ENCODE peak calls at places on chromosomes 3 and 15, in four cellular contexts. N is stimulated activated CD4-positive, alpha-beta T cell treated with anti-CD3 and anti-CD28 coated beads, Interleukin-4, amount 100 ng/mL, for 24 hours; S is stimulated activated naive B cell treated with anti-CD40 and anti-IgM and Interleukin-4, amounts not matched to agents 10 μg/mL and 1 μg/mL and 100 μg/mL, for 72 hours; B is pulmonary artery endothelial cell. C is an unnamed sample.

GRCh38 chr3:55690746-55691540 is 203.8 kb upstream of the WNT5A start:
- DNase-seq in N (no peak), S (no peak), B (no peak), C (peak; percentile 64)

GRCh38 chr3:12194669-12195161 is 36.0 kb upstream of the TIMP4 start:
- DNase-seq in N (peak; percentile 39), S (no peak), B (no peak), C (peak; percentile 27)

GRCh38 chr3:14847613-14848541 is 29.1 kb downstream of the FGD5 start:
- DNase-seq in N (no peak), S (no peak), B (no peak), C (peak; percentile 60)

GRCh38 chr3:11570789-11571495 is 72.8 kb downstream of the VGLL4 start:
- DNase-seq in N (no peak), S (no peak), B (no peak), C (no peak)

GRCh38 chr15:89664951-89665350 is 9.7 kb upstream of the KIF7 start:
- DNase-seq in N (no peak), S (no peak), B (no peak), C (no peak)

GRCh38 chr3:155387571-155387970 is 94.1 kb upstream of the STRIT1 start:
- DNase-seq in N (no peak), S (no peak), B (no peak), C (no peak)

GRCh38 chr3:26193558-26193957 is 403.7 kb downstream of the OXSM start:
- DNase-seq in N (no peak), S (no peak), B (no peak), C (no peak)

GRCh38 chr3:187044871-187045552 is 94.3 kb downstream of the RPL39L start:
- DNase-seq in N (no peak), S (no peak), B (peak; percentile 63), C (no peak)

GRCh38 chr3:191721390-191721801 is 260.4 kb downstream of the PYDC2 start:
- DNase-seq in N (no peak), S (no peak), B (peak; percentile 15), C (no peak)

GRCh38 chr3:32531010-32531647 is 28.5 kb upstream of the CMTM6 start:
- DNase-seq in N (no peak), S (no peak), B (no peak), C (no peak)

GRCh38 chr15:63475670-63476069 is 28.7 kb upstream of the USP3 start:
- DNase-seq in N (no peak), S (no peak), B (no peak), C (no peak)

GRCh38 chr3:118889691-118890090 is 145.0 kb downstream of the IGSF11 start:
- DNase-seq in N (no peak), S (no peak), B (no peak), C (no peak)

GRCh38 chr3:195823286-195823685 is 11.6 kb upstream of the MUC4 start:
- DNase-seq in N (no peak), S (no peak), B (no peak), C (no peak)

GRCh38 chr3:156418428-156418827 is 136.5 kb downstream of the SSR3 start:
- DNase-seq in N (no peak), S (no peak), B (no peak), C (no peak)

GRCh38 chr3:4736284-4736861 is 242.9 kb upstream of the BHLHE40 start:
- DNase-seq in N (no peak), S (no peak), B (peak; percentile 81), C (peak; percentile 96)

GRCh38 chr3:134132961-134133360 is 103.2 kb upstream of the SLCO2A1 start:
- DNase-seq in N (no peak), S (no peak), B (no peak), C (no peak)

GRCh38 chr3:66338927-66339326 is 118.1 kb downstream of the SLC25A26 start:
- DNase-seq in N (no peak), S (no peak), B (peak; percentile 30), C (no peak)

GRCh38 chr15:73323956-73324355 is 44.8 kb downstream of the HCN4 start:
- DNase-seq in N (no peak), S (no peak), B (no peak), C (peak; percentile 78)

GRCh38 chr15:96330450-96331140 is at the start of gene NR2F2:
- DNase-seq in N (peak; percentile 35), S (no peak), B (peak; percentile 98), C (peak; percentile 98)

GRCh38 chr3:116059421-116060096 is 385.7 kb downstream of the LSAMP start:
- DNase-seq in N (no peak), S (no peak), B (peak; percentile 8), C (no peak)

GRCh38 chr3:58383476-58383875 is 50.2 kb downstream of the PDHB start:
- DNase-seq in N (no peak), S (no peak), B (no peak), C (no peak)

GRCh38 chr3:16177962-16178627 is 3.6 kb downstream of the GALNT15 start:
- DNase-seq in N (peak; percentile 63), S (peak; percentile 43), B (peak; percentile 36), C (peak; percentile 73)

GRCh38 chr3:24853685-24854341 is 359.2 kb upstream of the THRB start:
- DNase-seq in N (no peak), S (no peak), B (no peak), C (no peak)

GRCh38 chr3:13787533-13787932 is 92.3 kb downstream of the WNT7A start:
- DNase-seq in N (no peak), S (no peak), B (no peak), C (no peak)

GRCh38 chr3:99384596-99384995 is 253.8 kb upstream of the COL8A1 start:
- DNase-seq in N (no peak), S (no peak), B (no peak), C (no peak)